ENCODE peak calls at places on chromosomes 1 and 21, in five cellular contexts. A is T-helper 2 cell; K is fibroblast of pulmonary artery; Y is stimulated activated CD8-positive, alpha-beta memory T cell treated with anti-CD3 and anti-CD28 coated beads, Interleukin-15, amount 100 ng/mL, for 4 hours; Q is psoas muscle. V is an unnamed sample.
A peak's percentile ranks its signal among the peaks of the same experiment; 100 is the strongest.

GRCh38 chr1:62070384-62071011 is 124.2 kb upstream of the L1TD1 start:
- DNase-seq in Q (no peak), Y (no peak), A (no peak), K (peak; percentile 44), V (no peak)

GRCh38 chr1:52927219-52928082 is at the start of gene SCP2:
- DNase-seq in K (peak; percentile 68), A (peak; percentile 71), Y (peak; percentile 64), Q (peak; percentile 90), V (no peak)

GRCh38 chr1:56545711-56546110 is 33.7 kb downstream of the PLPP3 start:
- DNase-seq in Q (peak; percentile 59), K (no peak), A (no peak), Y (no peak), V (no peak)

GRCh38 chr1:179208681-179209477 is 20.6 kb downstream of the ABL2 start:
- DNase-seq in A (no peak), Y (no peak), Q (no peak), K (no peak), V (no peak)

GRCh38 chr1:159076753-159077656 is at the start of gene AIM2:
- DNase-seq in Q (no peak), A (peak; percentile 77), Y (peak; percentile 86), K (no peak), V (no peak)

GRCh38 chr1:53552146-53552940 is 93.1 kb downstream of the DMRTB1 start:
- DNase-seq in Y (no peak), A (no peak), Q (no peak), K (no peak), V (peak; percentile 19)

GRCh38 chr1:115669002-115669673 is 27.4 kb downstream of the VANGL1 start:
- DNase-seq in Q (no peak), Y (no peak), K (peak; percentile 64), A (no peak), V (no peak)

GRCh38 chr1:35629051-35629450 is 12.3 kb downstream of the PSMB2 start:
- DNase-seq in Y (no peak), Q (no peak), K (no peak), A (no peak), V (no peak)

GRCh38 chr1:94418664-94419655 is 771 bp downstream of the ABCD3 start:
- DNase-seq in Y (no peak), Q (peak; percentile 53), A (no peak), K (peak; percentile 40), V (no peak)

GRCh38 chr1:26961826-26962225 is 1.6 kb upstream of the KDF1 start:
- DNase-seq in K (peak; percentile 96), Q (no peak), A (no peak), Y (no peak), V (no peak)

GRCh38 chr1:188479146-188479545 is 1650.4 kb downstream of the PLA2G4A start:
- DNase-seq in K (peak; percentile 9), Y (no peak), Q (no peak), A (no peak), V (no peak)

GRCh38 chr1:162016616-162017015 is 7.1 kb downstream of the OLFML2B start:
- DNase-seq in Y (no peak), K (no peak), Q (no peak), A (no peak), V (no peak)

GRCh38 chr1:153346067-153346723 is 2.4 kb downstream of the PGLYRP4 start:
- DNase-seq in A (no peak), Y (no peak), Q (no peak), K (no peak), V (no peak)

GRCh38 chr1:98103617-98104284 is 182.9 kb upstream of the DPYD start:
- DNase-seq in Q (no peak), K (peak; percentile 35), Y (no peak), A (no peak), V (no peak)

GRCh38 chr1:246001142-246001812 is 505.8 kb downstream of the SMYD3 start:
- DNase-seq in A (no peak), Q (no peak), K (no peak), Y (no peak), V (no peak)

GRCh38 chr1:60132985-60133673 is 59.6 kb upstream of the C1orf87 start:
- DNase-seq in A (no peak), Y (no peak), Q (no peak), K (peak; percentile 68), V (no peak)

GRCh38 chr1:83839566-83840173 is 159.3 kb downstream of the TTLL7 start:
- DNase-seq in A (no peak), Q (no peak), Y (no peak), K (peak; percentile 41), V (no peak)

GRCh38 chr1:225450491-225451191 is 22.8 kb upstream of the LBR start:
- DNase-seq in Y (no peak), K (no peak), Q (no peak), A (no peak), V (no peak)

GRCh38 chr21:45593162-45594022 is 50.1 kb upstream of the PCBP3 start:
- DNase-seq in Q (no peak), A (no peak), Y (no peak), K (no peak), V (peak; percentile 19)

GRCh38 chr1:147545133-147545532 is 3.8 kb downstream of the BCL9 start:
- DNase-seq in K (peak; percentile 33), Y (peak; percentile 89), Q (peak; percentile 67), A (peak; percentile 74), V (peak; percentile 82)

GRCh38 chr1:212677573-212677972 is 22.1 kb downstream of the BATF3 start:
- DNase-seq in Q (no peak), Y (no peak), A (no peak), K (no peak), V (no peak)

GRCh38 chr1:143698016-143698415 is 273.8 kb downstream of the FAM72C start:
- DNase-seq in Y (no peak), K (peak; percentile 38), Q (no peak), A (no peak), V (no peak)

GRCh38 chr1:169914534-169914933 is 20.8 kb upstream of the SCYL3 start:
- DNase-seq in Q (no peak), A (no peak), K (peak; percentile 56), Y (no peak), V (no peak)

GRCh38 chr1:49351744-49352143 is 575.1 kb upstream of the BEND5 start:
- DNase-seq in Q (no peak), A (no peak), Y (no peak), K (no peak), V (no peak)

GRCh38 chr1:215523906-215524305 is 43.2 kb upstream of the KCTD3 start:
- DNase-seq in A (no peak), Q (no peak), Y (no peak), K (peak; percentile 20), V (no peak)

GRCh38 chr1:117820096-117820495 is 109.3 kb downstream of the GDAP2 start:
- DNase-seq in Q (no peak), A (no peak), K (no peak), Y (no peak), V (no peak)

GRCh38 chr1:178456472-178456871 is 40.3 kb downstream of the CLEC20A start:
- DNase-seq in Y (no peak), A (no peak), K (no peak), Q (no peak), V (no peak)

GRCh38 chr1:155932487-155932886 is 1.7 kb downstream of the KHDC4 start:
- DNase-seq in Q (no peak), Y (no peak), K (peak; percentile 31), A (no peak), V (no peak)

GRCh38 chr1:109716570-109717090 is 4.6 kb downstream of the GSTM5 start:
- DNase-seq in Q (no peak), A (no peak), Y (no peak), K (no peak), V (no peak)

GRCh38 chr1:27166929-27167328 is 12.0 kb upstream of the SLC9A1 start:
- DNase-seq in A (no peak), Q (no peak), Y (no peak), K (no peak), V (no peak)

GRCh38 chr1:110135268-110136065 is 14.8 kb upstream of the SLC6A17 start:
- DNase-seq in Q (no peak), Y (no peak), K (no peak), A (no peak), V (no peak)

GRCh38 chr1:49424782-49425181 is 599.0 kb downstream of the AGBL4 start:
- DNase-seq in A (no peak), Y (no peak), K (no peak), Q (no peak), V (no peak)

GRCh38 chr21:45639206-45640000 is 4.1 kb upstream of the PCBP3 start:
- DNase-seq in K (no peak), Q (no peak), Y (no peak), A (no peak), V (no peak)

GRCh38 chr1:195218428-195219212 is 1389.6 kb downstream of the KCNT2 start:
- DNase-seq in K (no peak), Y (no peak), Q (peak; percentile 30), A (no peak), V (no peak)

GRCh38 chr1:116203936-116204335 is 92.7 kb downstream of the MAB21L3 start:
- DNase-seq in Q (no peak), K (no peak), A (no peak), Y (no peak), V (no peak)

GRCh38 chr1:114956570-114956969 is 73.1 kb upstream of the TSHB start:
- DNase-seq in Q (no peak), A (no peak), Y (no peak), K (peak; percentile 26), V (no peak)

V was measured in RWPE2.